ENCODE peak calls at places on chromosomes 12 and 14, in eight cellular contexts. One of them, this sample, is unnamed.

GRCh38 chr12:27333311-27334009 is 824 bp downstream of the BMAL2 start:
- DNase-seq in AG20443: peak; percentile 26
- DNase-seq in stromal cell of bone marrow: no peak
- DNase-seq in GM12878: no peak
- DNase-seq in activated gamma-delta T cell treated with anti-CD3 and anti-CD28 coated beads, Interleukin-2, amount 50 U/mL, for 16 hours: no peak
- DNase-seq in mucosa of gallbladder: no peak
- DNase-seq in stimulated activated CD4-positive, alpha-beta T cell treated with anti-CD3 and anti-CD28 coated beads, Interleukin-1b, Interleukin-23, amount 100 ng/mL, for 48 hours: peak; percentile 25
- DNase-seq in cardiac fibroblast: no peak
- DNase-seq in this sample: peak; percentile 51

GRCh38 chr14:36222337-36222736 is 45.8 kb upstream of the PTCSC3 start:
- DNase-seq in AG20443: no peak
- DNase-seq in stromal cell of bone marrow: no peak
- DNase-seq in GM12878: no peak
- DNase-seq in activated gamma-delta T cell treated with anti-CD3 and anti-CD28 coated beads, Interleukin-2, amount 50 U/mL, for 16 hours: no peak
- DNase-seq in mucosa of gallbladder: no peak
- DNase-seq in stimulated activated CD4-positive, alpha-beta T cell treated with anti-CD3 and anti-CD28 coated beads, Interleukin-1b, Interleukin-23, amount 100 ng/mL, for 48 hours: no peak
- DNase-seq in cardiac fibroblast: no peak
- DNase-seq in this sample: no peak

GRCh38 chr14:20934148-20934762 is 21.0 kb upstream of the RNASE2 start:
- DNase-seq in AG20443: peak; percentile 53
- DNase-seq in stromal cell of bone marrow: no peak
- DNase-seq in GM12878: no peak
- DNase-seq in activated gamma-delta T cell treated with anti-CD3 and anti-CD28 coated beads, Interleukin-2, amount 50 U/mL, for 16 hours: no peak
- DNase-seq in mucosa of gallbladder: no peak
- DNase-seq in stimulated activated CD4-positive, alpha-beta T cell treated with anti-CD3 and anti-CD28 coated beads, Interleukin-1b, Interleukin-23, amount 100 ng/mL, for 48 hours: peak; percentile 42
- DNase-seq in cardiac fibroblast: peak; percentile 18
- DNase-seq in this sample: peak; percentile 57

GRCh38 chr12:19643635-19644034 is 204.3 kb downstream of the AEBP2 start:
- DNase-seq in AG20443: peak; percentile 62
- DNase-seq in stromal cell of bone marrow: peak; percentile 36
- DNase-seq in GM12878: no peak
- DNase-seq in activated gamma-delta T cell treated with anti-CD3 and anti-CD28 coated beads, Interleukin-2, amount 50 U/mL, for 16 hours: no peak
- DNase-seq in mucosa of gallbladder: no peak
- DNase-seq in stimulated activated CD4-positive, alpha-beta T cell treated with anti-CD3 and anti-CD28 coated beads, Interleukin-1b, Interleukin-23, amount 100 ng/mL, for 48 hours: no peak
- DNase-seq in cardiac fibroblast: peak; percentile 81
- DNase-seq in this sample: no peak

GRCh38 chr14:51846631-51847488 is 13.6 kb upstream of the GNG2 start:
- DNase-seq in AG20443: peak; percentile 63
- DNase-seq in stromal cell of bone marrow: no peak
- DNase-seq in GM12878: peak; percentile 93
- DNase-seq in activated gamma-delta T cell treated with anti-CD3 and anti-CD28 coated beads, Interleukin-2, amount 50 U/mL, for 16 hours: peak; percentile 78
- DNase-seq in mucosa of gallbladder: peak; percentile 67
- DNase-seq in stimulated activated CD4-positive, alpha-beta T cell treated with anti-CD3 and anti-CD28 coated beads, Interleukin-1b, Interleukin-23, amount 100 ng/mL, for 48 hours: peak; percentile 88
- DNase-seq in cardiac fibroblast: peak; percentile 86
- DNase-seq in this sample: peak; percentile 84

GRCh38 chr14:28902930-28903329 is 136.3 kb downstream of the FOXG1 start:
- DNase-seq in AG20443: no peak
- DNase-seq in stromal cell of bone marrow: no peak
- DNase-seq in GM12878: no peak
- DNase-seq in activated gamma-delta T cell treated with anti-CD3 and anti-CD28 coated beads, Interleukin-2, amount 50 U/mL, for 16 hours: no peak
- DNase-seq in mucosa of gallbladder: no peak
- DNase-seq in stimulated activated CD4-positive, alpha-beta T cell treated with anti-CD3 and anti-CD28 coated beads, Interleukin-1b, Interleukin-23, amount 100 ng/mL, for 48 hours: no peak
- DNase-seq in cardiac fibroblast: no peak
- DNase-seq in this sample: no peak

GRCh38 chr12:65524666-65525065 is 246.2 kb downstream of the MSRB3 start:
- DNase-seq in AG20443: peak; percentile 57
- DNase-seq in stromal cell of bone marrow: peak; percentile 58
- DNase-seq in GM12878: no peak
- DNase-seq in activated gamma-delta T cell treated with anti-CD3 and anti-CD28 coated beads, Interleukin-2, amount 50 U/mL, for 16 hours: no peak
- DNase-seq in mucosa of gallbladder: no peak
- DNase-seq in stimulated activated CD4-positive, alpha-beta T cell treated with anti-CD3 and anti-CD28 coated beads, Interleukin-1b, Interleukin-23, amount 100 ng/mL, for 48 hours: no peak
- DNase-seq in cardiac fibroblast: peak; percentile 63
- DNase-seq in this sample: no peak

GRCh38 chr14:44960146-44960545 is 1.6 kb downstream of the KLHL28 start:
- DNase-seq in AG20443: no peak
- DNase-seq in stromal cell of bone marrow: no peak
- DNase-seq in GM12878: no peak
- DNase-seq in activated gamma-delta T cell treated with anti-CD3 and anti-CD28 coated beads, Interleukin-2, amount 50 U/mL, for 16 hours: no peak
- DNase-seq in mucosa of gallbladder: no peak
- DNase-seq in stimulated activated CD4-positive, alpha-beta T cell treated with anti-CD3 and anti-CD28 coated beads, Interleukin-1b, Interleukin-23, amount 100 ng/mL, for 48 hours: no peak
- DNase-seq in cardiac fibroblast: no peak
- DNase-seq in this sample: no peak

GRCh38 chr14:105477659-105478623 is 3.3 kb downstream of the CRIP2 start:
- DNase-seq in AG20443: no peak
- DNase-seq in stromal cell of bone marrow: no peak
- DNase-seq in GM12878: no peak
- DNase-seq in activated gamma-delta T cell treated with anti-CD3 and anti-CD28 coated beads, Interleukin-2, amount 50 U/mL, for 16 hours: no peak
- DNase-seq in mucosa of gallbladder: no peak
- DNase-seq in stimulated activated CD4-positive, alpha-beta T cell treated with anti-CD3 and anti-CD28 coated beads, Interleukin-1b, Interleukin-23, amount 100 ng/mL, for 48 hours: no peak
- DNase-seq in cardiac fibroblast: no peak
- DNase-seq in this sample: peak; percentile 24

GRCh38 chr12:114700392-114701103 is 16.6 kb upstream of the TBX3 start:
- DNase-seq in AG20443: no peak
- DNase-seq in stromal cell of bone marrow: no peak
- DNase-seq in GM12878: no peak
- DNase-seq in activated gamma-delta T cell treated with anti-CD3 and anti-CD28 coated beads, Interleukin-2, amount 50 U/mL, for 16 hours: no peak
- DNase-seq in mucosa of gallbladder: no peak
- DNase-seq in stimulated activated CD4-positive, alpha-beta T cell treated with anti-CD3 and anti-CD28 coated beads, Interleukin-1b, Interleukin-23, amount 100 ng/mL, for 48 hours: no peak
- DNase-seq in cardiac fibroblast: no peak
- DNase-seq in this sample: no peak

GRCh38 chr12:92928431-92928961 is 599 bp downstream of the EEA1 start:
- DNase-seq in AG20443: peak; percentile 56
- DNase-seq in stromal cell of bone marrow: no peak
- DNase-seq in GM12878: no peak
- DNase-seq in activated gamma-delta T cell treated with anti-CD3 and anti-CD28 coated beads, Interleukin-2, amount 50 U/mL, for 16 hours: peak; percentile 38
- DNase-seq in mucosa of gallbladder: peak; percentile 18
- DNase-seq in stimulated activated CD4-positive, alpha-beta T cell treated with anti-CD3 and anti-CD28 coated beads, Interleukin-1b, Interleukin-23, amount 100 ng/mL, for 48 hours: peak; percentile 72
- DNase-seq in cardiac fibroblast: peak; percentile 18
- DNase-seq in this sample: peak; percentile 74

This sample was measured in stimulated activated naive CD8-positive, alpha-beta T cell treated with anti-CD3 and anti-CD28 coated beads, Interleukin-15, Interleukin-2, amounts not matched to agents 100 U/mL and 50 U/mL, for 24 hours.